ENCODE peak calls at places on chromosomes 3 and 15, in eight cellular contexts. One of them, this sample, is unnamed.

GRCh38 chr3:63661242-63661641 is 8.8 kb downstream of the SNTN start:
- DNase-seq in spleen: no peak
- DNase-seq in tibial artery: no peak
- DNase-seq in K562: peak; percentile 3
- DNase-seq in DND-41: no peak
- DNase-seq in endothelial cell of umbilical vein: no peak
- DNase-seq in body of pancreas: no peak
- DNase-seq in testis: no peak
- DNase-seq in this sample: peak; percentile 23

GRCh38 chr3:21013566-21013965 is 737.4 kb downstream of the ZNF385D start:
- DNase-seq in spleen: no peak
- DNase-seq in tibial artery: no peak
- DNase-seq in K562: no peak
- DNase-seq in DND-41: no peak
- DNase-seq in endothelial cell of umbilical vein: no peak
- DNase-seq in body of pancreas: no peak
- DNase-seq in testis: no peak
- DNase-seq in this sample: no peak

GRCh38 chr3:28590216-28590615 is 241.6 kb upstream of the AZI2 start:
- DNase-seq in spleen: no peak
- DNase-seq in tibial artery: no peak
- DNase-seq in K562: no peak
- DNase-seq in DND-41: no peak
- DNase-seq in endothelial cell of umbilical vein: no peak
- DNase-seq in body of pancreas: no peak
- DNase-seq in testis: no peak
- DNase-seq in this sample: no peak

GRCh38 chr3:115428825-115429224 is 194.5 kb upstream of the GAP43 start:
- DNase-seq in spleen: no peak
- DNase-seq in tibial artery: no peak
- DNase-seq in K562: no peak
- DNase-seq in DND-41: no peak
- DNase-seq in endothelial cell of umbilical vein: no peak
- DNase-seq in body of pancreas: no peak
- DNase-seq in testis: no peak
- DNase-seq in this sample: peak; percentile 25

GRCh38 chr3:187921391-187921790 is 176.1 kb upstream of the BCL6 start:
- DNase-seq in spleen: no peak
- DNase-seq in tibial artery: no peak
- DNase-seq in K562: no peak
- DNase-seq in DND-41: no peak
- DNase-seq in endothelial cell of umbilical vein: no peak
- DNase-seq in body of pancreas: no peak
- DNase-seq in testis: no peak
- DNase-seq in this sample: no peak

GRCh38 chr15:80923668-80924067 is 66.0 kb downstream of the MESD start:
- DNase-seq in spleen: no peak
- DNase-seq in tibial artery: no peak
- DNase-seq in K562: no peak
- DNase-seq in DND-41: no peak
- DNase-seq in endothelial cell of umbilical vein: no peak
- DNase-seq in body of pancreas: no peak
- DNase-seq in testis: no peak
- DNase-seq in this sample: no peak

GRCh38 chr3:89964347-89964746 is 856.9 kb downstream of the EPHA3 start:
- DNase-seq in spleen: no peak
- DNase-seq in tibial artery: no peak
- DNase-seq in K562: no peak
- DNase-seq in DND-41: no peak
- DNase-seq in endothelial cell of umbilical vein: no peak
- DNase-seq in body of pancreas: no peak
- DNase-seq in testis: no peak
- DNase-seq in this sample: no peak

GRCh38 chr15:56805466-56806146 is 72.3 kb upstream of the ZNF280D start:
- DNase-seq in spleen: no peak
- DNase-seq in tibial artery: peak; percentile 50
- DNase-seq in K562: no peak
- DNase-seq in DND-41: no peak
- DNase-seq in endothelial cell of umbilical vein: peak; percentile 90
- DNase-seq in body of pancreas: no peak
- DNase-seq in testis: no peak
- DNase-seq in this sample: peak; percentile 90

GRCh38 chr15:55780292-55780691 is 37.3 kb upstream of the PRTG start:
- DNase-seq in spleen: no peak
- DNase-seq in tibial artery: no peak
- DNase-seq in K562: no peak
- DNase-seq in DND-41: no peak
- DNase-seq in endothelial cell of umbilical vein: no peak
- DNase-seq in body of pancreas: no peak
- DNase-seq in testis: no peak
- DNase-seq in this sample: no peak

GRCh38 chr3:172514678-172515077 is 8.6 kb downstream of the TNFSF10 start:
- DNase-seq in spleen: no peak
- DNase-seq in tibial artery: no peak
- DNase-seq in K562: no peak
- DNase-seq in DND-41: no peak
- DNase-seq in endothelial cell of umbilical vein: no peak
- DNase-seq in body of pancreas: no peak
- DNase-seq in testis: no peak
- DNase-seq in this sample: no peak

GRCh38 chr3:129745253-129745652 is 138.8 kb upstream of the PLXND1 start:
- DNase-seq in spleen: no peak
- DNase-seq in tibial artery: no peak
- DNase-seq in K562: no peak
- DNase-seq in DND-41: no peak
- DNase-seq in endothelial cell of umbilical vein: no peak
- DNase-seq in body of pancreas: no peak
- DNase-seq in testis: peak; percentile 25
- DNase-seq in this sample: no peak

GRCh38 chr3:119600732-119601131 is 3.0 kb downstream of the PLA1A start:
- DNase-seq in spleen: peak; percentile 79
- DNase-seq in tibial artery: no peak
- DNase-seq in K562: peak; percentile 19
- DNase-seq in DND-41: peak; percentile 9
- DNase-seq in endothelial cell of umbilical vein: no peak
- DNase-seq in body of pancreas: no peak
- DNase-seq in testis: peak; percentile 59
- DNase-seq in this sample: peak; percentile 58

GRCh38 chr3:80496452-80496851 is 728.7 kb upstream of the ROBO1 start:
- DNase-seq in spleen: no peak
- DNase-seq in tibial artery: no peak
- DNase-seq in K562: no peak
- DNase-seq in DND-41: no peak
- DNase-seq in endothelial cell of umbilical vein: no peak
- DNase-seq in body of pancreas: no peak
- DNase-seq in testis: no peak
- DNase-seq in this sample: no peak

GRCh38 chr3:149771652-149772271 is 19.5 kb upstream of the COMMD2 start:
- DNase-seq in spleen: no peak
- DNase-seq in tibial artery: peak; percentile 33
- DNase-seq in K562: peak; percentile 55
- DNase-seq in DND-41: peak; percentile 47
- DNase-seq in endothelial cell of umbilical vein: peak; percentile 58
- DNase-seq in body of pancreas: peak; percentile 52
- DNase-seq in testis: peak; percentile 72
- DNase-seq in this sample: peak; percentile 63

GRCh38 chr15:62797171-62797570 is 245.4 kb upstream of the TPM1 start:
- DNase-seq in spleen: no peak
- DNase-seq in tibial artery: no peak
- DNase-seq in K562: no peak
- DNase-seq in DND-41: no peak
- DNase-seq in endothelial cell of umbilical vein: no peak
- DNase-seq in body of pancreas: no peak
- DNase-seq in testis: no peak
- DNase-seq in this sample: no peak

GRCh38 chr15:72932461-72932860 is 119.8 kb upstream of the NEO1 start:
- DNase-seq in spleen: no peak
- DNase-seq in tibial artery: no peak
- DNase-seq in K562: no peak
- DNase-seq in DND-41: no peak
- DNase-seq in endothelial cell of umbilical vein: no peak
- DNase-seq in body of pancreas: no peak
- DNase-seq in testis: no peak
- DNase-seq in this sample: no peak

GRCh38 chr15:31023841-31024240 is 32.4 kb upstream of the MTMR10 start:
- DNase-seq in spleen: no peak
- DNase-seq in tibial artery: no peak
- DNase-seq in K562: no peak
- DNase-seq in DND-41: no peak
- DNase-seq in endothelial cell of umbilical vein: no peak
- DNase-seq in body of pancreas: no peak
- DNase-seq in testis: no peak
- DNase-seq in this sample: no peak

GRCh38 chr3:40523781-40524180 is 979 bp upstream of the ZNF621 start:
- DNase-seq in spleen: no peak
- DNase-seq in tibial artery: no peak
- DNase-seq in K562: no peak
- DNase-seq in DND-41: no peak
- DNase-seq in endothelial cell of umbilical vein: peak; percentile 5
- DNase-seq in body of pancreas: peak; percentile 30
- DNase-seq in testis: no peak
- DNase-seq in this sample: no peak

GRCh38 chr3:19046440-19046839 is 101.9 kb upstream of the KCNH8 start:
- DNase-seq in spleen: no peak
- DNase-seq in tibial artery: no peak
- DNase-seq in K562: no peak
- DNase-seq in DND-41: no peak
- DNase-seq in endothelial cell of umbilical vein: no peak
- DNase-seq in body of pancreas: no peak
- DNase-seq in testis: no peak
- DNase-seq in this sample: no peak

GRCh38 chr3:8529738-8530525 is 28.3 kb downstream of the LMCD1 start:
- DNase-seq in spleen: no peak
- DNase-seq in tibial artery: no peak
- DNase-seq in K562: no peak
- DNase-seq in DND-41: no peak
- DNase-seq in endothelial cell of umbilical vein: peak; percentile 36
- DNase-seq in body of pancreas: no peak
- DNase-seq in testis: no peak
- DNase-seq in this sample: peak; percentile 21

GRCh38 chr3:156825795-156826143 is 384 bp upstream of the LEKR1 start:
- DNase-seq in spleen: no peak
- DNase-seq in tibial artery: no peak
- DNase-seq in K562: no peak
- DNase-seq in DND-41: no peak
- DNase-seq in endothelial cell of umbilical vein: no peak
- DNase-seq in body of pancreas: no peak
- DNase-seq in testis: no peak
- DNase-seq in this sample: no peak

GRCh38 chr15:85711590-85712192 is 83.0 kb downstream of the KLHL25 start:
- DNase-seq in spleen: no peak
- DNase-seq in tibial artery: no peak
- DNase-seq in K562: no peak
- DNase-seq in DND-41: no peak
- DNase-seq in endothelial cell of umbilical vein: no peak
- DNase-seq in body of pancreas: no peak
- DNase-seq in testis: no peak
- DNase-seq in this sample: no peak

GRCh38 chr15:66819084-66819483 is 117.0 kb downstream of the SMAD6 start:
- DNase-seq in spleen: no peak
- DNase-seq in tibial artery: no peak
- DNase-seq in K562: no peak
- DNase-seq in DND-41: no peak
- DNase-seq in endothelial cell of umbilical vein: no peak
- DNase-seq in body of pancreas: no peak
- DNase-seq in testis: no peak
- DNase-seq in this sample: no peak

GRCh38 chr3:142315083-142315482 is 89.7 kb upstream of the GK5 start:
- DNase-seq in spleen: no peak
- DNase-seq in tibial artery: no peak
- DNase-seq in K562: no peak
- DNase-seq in DND-41: no peak
- DNase-seq in endothelial cell of umbilical vein: peak; percentile 12
- DNase-seq in body of pancreas: no peak
- DNase-seq in testis: no peak
- DNase-seq in this sample: no peak

GRCh38 chr3:148319161-148319915 is 378.4 kb upstream of the AGTR1 start:
- DNase-seq in spleen: no peak
- DNase-seq in tibial artery: no peak
- DNase-seq in K562: no peak
- DNase-seq in DND-41: no peak
- DNase-seq in endothelial cell of umbilical vein: no peak
- DNase-seq in body of pancreas: no peak
- DNase-seq in testis: no peak
- DNase-seq in this sample: no peak

GRCh38 chr3:53223541-53223966 is 32.3 kb downstream of the TKT start:
- DNase-seq in spleen: peak; percentile 74
- DNase-seq in tibial artery: no peak
- DNase-seq in K562: no peak
- DNase-seq in DND-41: no peak
- DNase-seq in endothelial cell of umbilical vein: no peak
- DNase-seq in body of pancreas: no peak
- DNase-seq in testis: no peak
- DNase-seq in this sample: no peak
- H3K36me3 ChIP-seq in spleen: peaks cover 56% of the 10 kb centered on the region
- H3K36me3 ChIP-seq in tibial artery: peaks cover 51% of the 10 kb centered on the region
- H3K36me3 ChIP-seq in K562: peaks cover 56% of the 10 kb centered on the region
- H3K36me3 ChIP-seq in DND-41: peaks cover 55% of the 10 kb centered on the region
- H3K36me3 ChIP-seq in endothelial cell of umbilical vein: peaks cover 36% of the 10 kb centered on the region
- H3K36me3 ChIP-seq in body of pancreas: peaks cover 33% of the 10 kb centered on the region
- H3K36me3 ChIP-seq in testis: no peaks in the 10 kb centered on the region
- H3K36me3 ChIP-seq in this sample: peaks cover 24% of the 10 kb centered on the region

DNA sequence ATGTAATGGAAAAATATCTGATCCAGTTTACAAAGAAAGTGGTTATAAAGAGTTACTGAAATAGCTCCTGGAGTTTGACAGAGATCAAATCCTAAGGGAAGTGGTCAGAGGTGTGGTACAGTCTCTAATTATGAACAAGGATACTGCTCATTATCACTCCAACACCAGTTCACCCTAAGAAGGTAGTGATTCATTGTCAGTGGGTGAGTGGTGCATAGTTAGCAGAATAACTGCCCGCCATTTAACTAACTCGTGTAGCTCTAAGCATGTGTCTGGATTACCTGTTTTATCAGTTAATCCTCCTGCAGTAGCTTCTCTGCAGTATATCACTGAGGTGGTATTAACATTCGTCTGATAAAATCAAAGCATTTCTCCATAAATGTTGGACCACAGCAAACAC is 700.1 kb downstream of the NLGN1 start:
- DNase-seq in spleen: no peak
- DNase-seq in tibial artery: no peak
- DNase-seq in K562: no peak
- DNase-seq in DND-41: no peak
- DNase-seq in endothelial cell of umbilical vein: no peak
- DNase-seq in body of pancreas: no peak
- DNase-seq in testis: no peak
- DNase-seq in this sample: no peak
- H3K27ac ChIP-seq in spleen: no peak overlapping the region
- H3K27ac ChIP-seq in tibial artery: no peak overlapping the region
- H3K27ac ChIP-seq in K562: no peak overlapping the region
- H3K27ac ChIP-seq in DND-41: no peak overlapping the region
- H3K27ac ChIP-seq in endothelial cell of umbilical vein: no peak overlapping the region
- H3K27ac ChIP-seq in body of pancreas: no peak overlapping the region
- H3K27ac ChIP-seq in testis: no peak overlapping the region
- H3K27ac ChIP-seq in this sample: no peak overlapping the region

GRCh38 chr3:59940690-59941089 is 890.9 kb upstream of the CFAP20DC start:
- DNase-seq in spleen: no peak
- DNase-seq in tibial artery: no peak
- DNase-seq in K562: no peak
- DNase-seq in DND-41: no peak
- DNase-seq in endothelial cell of umbilical vein: no peak
- DNase-seq in body of pancreas: no peak
- DNase-seq in testis: no peak
- DNase-seq in this sample: no peak
- H3K36me3 ChIP-seq in spleen: no peaks in the 10 kb centered on the region
- H3K36me3 ChIP-seq in tibial artery: no peaks in the 10 kb centered on the region
- H3K36me3 ChIP-seq in K562: no peaks in the 10 kb centered on the region
- H3K36me3 ChIP-seq in DND-41: peaks cover 28% of the 10 kb centered on the region
- H3K36me3 ChIP-seq in endothelial cell of umbilical vein: no peaks in the 10 kb centered on the region
- H3K36me3 ChIP-seq in body of pancreas: no peaks in the 10 kb centered on the region
- H3K36me3 ChIP-seq in testis: no peaks in the 10 kb centered on the region
- H3K36me3 ChIP-seq in this sample: no peaks in the 10 kb centered on the region

GRCh38 chr3:99881121-99881524 is 63.5 kb downstream of the CMSS1 start:
- DNase-seq in spleen: no peak
- DNase-seq in tibial artery: no peak
- DNase-seq in K562: no peak
- DNase-seq in DND-41: no peak
- DNase-seq in endothelial cell of umbilical vein: peak; percentile 76
- DNase-seq in body of pancreas: no peak
- DNase-seq in testis: no peak
- DNase-seq in this sample: no peak
- H3K27ac ChIP-seq in spleen: peak overlapping the region; percentile 22
- H3K27ac ChIP-seq in tibial artery: peak overlapping the region; percentile 68
- H3K27ac ChIP-seq in K562: no peak overlapping the region
- H3K27ac ChIP-seq in DND-41: no peak overlapping the region
- H3K27ac ChIP-seq in endothelial cell of umbilical vein: peak overlapping the region; percentile 81
- H3K27ac ChIP-seq in body of pancreas: no peak overlapping the region
- H3K27ac ChIP-seq in testis: peak overlapping the region; percentile 34
- H3K27ac ChIP-seq in this sample: no peak overlapping the region

This sample was measured in A673.